ENCODE peak calls at places on chromosomes 6 and 20, in ten cellular contexts. V, K, D, L, S, X, C, A, E and J are unnamed samples.

GRCh38 chr6:6943411-6943810 is 164.3 kb upstream of the RREB1 start:
- DNase-seq in E (no peak), X (no peak), D (no peak), K (no peak), L (no peak), C (no peak), V (no peak), S (no peak), A (no peak), J (no peak)

GRCh38 chr6:13370623-13371022 is 42.3 kb upstream of the TBC1D7 start:
- DNase-seq in A (no peak), X (no peak), K (no peak), V (no peak), E (no peak), C (no peak), S (no peak), L (no peak), D (no peak), J (no peak)

GRCh38 chr20:1374246-1374645 is 18.6 kb downstream of the FKBP1A start:
- DNase-seq in E (no peak), L (no peak), X (no peak), A (no peak), V (no peak), D (no peak), S (no peak), C (peak; percentile 91), K (no peak), J (no peak)

GRCh38 chr6:160275511-160276003 is 16.9 kb upstream of the SLC22A2 start:
- DNase-seq in C (no peak), K (no peak), E (no peak), L (no peak), S (no peak), D (no peak), V (peak; percentile 1), A (no peak), X (no peak), J (no peak)

GRCh38 chr6:167308207-167308606 is 16.7 kb upstream of the TTLL2 start:
- DNase-seq in K (no peak), L (no peak), V (no peak), X (no peak), C (no peak), A (no peak), E (no peak), D (no peak), S (no peak), J (no peak)

GRCh38 chr6:157631838-157632237 is 191.2 kb upstream of the SNX9 start:
- DNase-seq in S (no peak), L (no peak), K (no peak), A (no peak), X (no peak), V (no peak), C (no peak), D (peak; percentile 47), E (no peak), J (no peak)

GRCh38 chr20:12677925-12678324 is 330.8 kb upstream of the SPTLC3 start:
- DNase-seq in E (no peak), V (no peak), D (no peak), C (no peak), S (no peak), K (no peak), A (no peak), X (no peak), L (no peak), J (no peak)

GRCh38 chr6:15017251-15017650 is 228.6 kb upstream of the JARID2 start:
- DNase-seq in K (no peak), E (peak; percentile 28), D (no peak), S (no peak), L (peak; percentile 23), V (no peak), X (no peak), C (peak; percentile 4), A (no peak), J (no peak)

GRCh38 chr6:134826889-134827737 is 122.8 kb downstream of the ALDH8A1 start:
- DNase-seq in C (peak; percentile 100), D (peak; percentile 89), E (peak; percentile 81), A (peak; percentile 89), S (no peak), X (peak; percentile 50), V (peak; percentile 100), K (peak; percentile 61), L (peak; percentile 67), J (peak; percentile 91)

GRCh38 chr6:11952291-11952690 is 59.8 kb upstream of the HIVEP1 start:
- DNase-seq in V (peak; percentile 8), C (no peak), K (no peak), L (no peak), S (no peak), E (no peak), D (no peak), A (no peak), X (no peak), J (no peak)

DNA sequence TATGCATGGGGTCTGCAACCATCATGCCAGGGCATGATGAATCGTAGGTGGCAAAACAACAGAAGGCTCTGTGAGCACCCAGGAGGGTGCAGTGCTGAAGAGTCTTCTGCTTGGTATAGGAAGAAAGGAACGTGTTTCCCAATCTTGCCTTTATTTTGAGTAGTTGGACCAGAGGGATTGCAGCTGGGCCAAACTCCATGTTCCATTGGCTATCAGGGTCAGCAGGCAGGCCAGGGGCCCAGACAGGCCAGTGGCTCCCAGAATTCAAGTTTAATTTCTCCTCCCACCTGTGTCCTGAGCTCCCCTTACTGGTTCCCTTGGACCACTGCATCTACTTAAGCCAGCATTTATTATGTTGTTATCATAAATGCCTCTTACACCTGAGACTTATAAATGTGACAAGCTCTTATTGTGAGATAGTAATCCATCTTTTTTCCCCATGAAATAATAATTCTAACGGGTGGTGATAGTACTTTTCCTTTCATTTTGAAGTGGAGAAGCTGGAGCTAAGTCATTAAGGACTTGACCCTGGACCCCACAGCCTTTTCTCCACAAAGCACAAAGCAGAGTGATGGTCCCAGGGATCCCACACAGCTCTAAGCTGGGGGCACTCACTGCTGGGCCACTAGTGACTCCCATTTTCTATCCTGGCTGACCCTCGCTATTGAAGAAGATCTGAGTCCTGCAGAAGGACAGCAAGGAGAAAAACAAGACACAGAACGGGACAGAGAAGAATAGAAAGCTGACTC is 809 bp upstream of the TRIM38 start:
- DNase-seq in K (no peak), L (no peak), S (no peak), D (no peak), V (no peak), A (no peak), X (no peak), C (peak; percentile 15), E (no peak), J (no peak)
- TF ChIP-seq CTCF in K (no peak), L (peak; percentile 16), S (peak; percentile 28), D (no peak), V (no peak), A (no peak), X (no peak), C (peak; percentile 12), E (no peak), J (no peak)

DNA sequence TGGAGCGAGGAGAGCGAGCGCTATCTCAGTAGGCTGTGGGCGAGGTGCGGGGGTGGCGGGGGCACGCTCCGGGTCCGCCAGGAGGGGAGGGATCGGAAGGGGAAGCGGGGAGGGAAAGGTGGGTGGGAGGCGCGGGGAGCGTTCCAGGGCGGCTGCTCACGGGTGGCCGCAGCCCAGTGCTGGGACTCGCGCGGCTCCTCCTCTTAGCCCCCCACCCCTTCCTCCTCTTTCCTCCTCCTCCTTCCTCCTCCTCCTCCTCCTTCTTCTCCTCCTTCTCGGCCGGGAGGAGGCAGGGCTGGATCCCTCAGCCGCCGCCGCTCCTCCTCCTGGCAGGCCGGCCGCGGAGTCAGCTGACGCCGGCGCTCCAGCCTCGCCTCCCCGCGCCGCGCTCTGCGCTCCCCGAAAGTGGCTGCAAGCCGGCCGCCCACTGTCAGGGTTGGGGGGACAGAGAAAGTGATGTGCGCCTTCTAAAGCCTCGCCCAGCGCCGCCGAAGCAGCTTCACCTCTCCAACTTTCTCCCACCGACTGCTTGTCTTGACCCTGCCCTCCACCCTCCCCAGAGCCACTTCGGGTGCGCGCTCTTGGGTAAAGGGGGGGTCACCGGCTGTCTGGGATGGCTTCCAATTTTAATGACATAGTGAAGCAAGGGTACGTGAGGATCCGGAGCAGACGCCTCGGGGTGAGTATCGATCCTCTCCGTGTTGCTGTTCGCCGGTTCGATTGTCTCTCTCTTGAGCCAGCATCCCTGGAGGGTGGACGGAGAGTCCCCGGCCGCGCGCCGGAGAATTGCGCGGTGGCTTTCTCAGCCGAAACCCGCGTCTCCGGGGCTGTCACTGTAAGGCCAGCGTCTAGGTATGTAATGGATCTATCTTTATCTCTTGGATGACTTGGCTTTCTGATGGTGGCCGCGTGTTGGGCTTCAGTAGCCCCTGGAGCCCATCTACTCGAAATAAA is at the start of gene DOK5:
- DNase-seq in K (no peak), X (no peak), D (peak; percentile 71), L (peak; percentile 52), A (no peak), S (no peak), C (peak; percentile 71), V (peak; percentile 18), E (peak; percentile 59), J (no peak)
- H3K4me3 ChIP-seq in K (peak within 1 kb of the TSS; percentile 45), X (peak within 1 kb of the TSS; percentile 64), D (peak within 1 kb of the TSS; percentile 51), L (peak within 1 kb of the TSS; percentile 76), A (peak within 1 kb of the TSS; percentile 58), S (no peak within 1 kb of the TSS), C (peak within 1 kb of the TSS; percentile 96), V (peak within 1 kb of the TSS; percentile 65), E (peak within 1 kb of the TSS; percentile 83), J (peak within 1 kb of the TSS; percentile 85)

DNA sequence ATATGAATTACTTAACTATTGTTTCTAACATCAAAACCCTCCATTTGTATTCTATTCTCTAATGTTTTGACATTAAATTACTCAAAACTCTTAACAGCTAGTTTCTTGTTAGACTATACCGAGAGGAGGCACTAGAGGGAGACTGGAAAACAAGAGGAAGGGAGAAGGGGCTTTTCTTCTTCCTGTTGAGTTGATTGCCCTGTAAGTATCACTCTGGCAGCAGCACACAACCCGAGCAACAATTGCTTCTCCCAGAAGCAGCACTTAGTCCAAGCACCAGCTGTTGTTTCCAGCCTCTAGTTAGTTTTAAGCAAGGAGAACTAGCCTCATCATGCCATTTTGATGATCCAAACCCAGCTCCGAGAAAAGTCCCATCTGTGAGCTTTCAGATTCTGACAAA is 603.8 kb downstream of the PRKN start:
- DNase-seq in D (no peak), A (no peak), V (no peak), X (no peak), L (no peak), K (no peak), S (no peak), E (no peak), C (no peak), J (no peak)
- TF ChIP-seq CTCF in D (no peak), A (no peak), V (peak; percentile 28), X (peak; percentile 37), L (peak; percentile 42), K (no peak), S (peak; percentile 6), E (peak; percentile 36), C (no peak), J (no peak)

GRCh38 chr6:158815379-158815724 is 3.8 kb downstream of the EZR start:
- DNase-seq in E (no peak), X (no peak), K (no peak), S (no peak), V (no peak), A (no peak), L (no peak), C (no peak), D (no peak), J (no peak)
- H3K4me3 ChIP-seq in E (peak overlapping the region; percentile 94), X (no peak overlapping the region), K (no peak overlapping the region), S (peak overlapping the region; percentile 82), V (no peak overlapping the region), A (peak overlapping the region; percentile 68), L (peak overlapping the region; percentile 93), C (no peak overlapping the region), D (no peak overlapping the region), J (peak overlapping the region; percentile 19)